ENCODE peak calls at places on chromosome 11, in seven cellular contexts. Y is PC-9, J is K562, Z is HCT116, N is GM23338, X is neural progenitor cell, U is fibroblast of lung. E is an unnamed sample.

GRCh38 chr11:92703431-92703830 is 266.0 kb upstream of the MTNR1B start:
- DNase-seq in Z (no peak), N (no peak), U (no peak), X (no peak), Y (no peak), J (no peak), E (no peak)

GRCh38 chr11:66287256-66288137 is 1.4 kb downstream of the YIF1A start:
- DNase-seq in J (no peak), Z (no peak), U (no peak), Y (no peak), X (no peak), N (no peak), E (no peak)

GRCh38 chr11:65588199-65589054 is 7.2 kb downstream of the KCNK7 start:
- DNase-seq in U (peak; percentile 52), J (peak; percentile 84), N (peak; percentile 88), Y (peak; percentile 44), Z (no peak), X (peak; percentile 76), E (peak; percentile 74)

GRCh38 chr11:88352139-88352538 is 14.6 kb upstream of the CTSC start:
- DNase-seq in N (no peak), Y (peak; percentile 39), U (peak; percentile 34), X (no peak), Z (no peak), J (no peak), E (peak; percentile 70)

GRCh38 chr11:8032122-8032521 is 45.0 kb downstream of the EIF3F start:
- DNase-seq in Z (no peak), X (no peak), U (no peak), N (no peak), J (no peak), Y (no peak), E (no peak)

GRCh38 chr11:13535819-13536218 is 40.0 kb upstream of the PTH start:
- DNase-seq in Z (peak; percentile 6), Y (no peak), J (peak; percentile 9), U (no peak), N (peak; percentile 77), X (peak; percentile 18), E (peak; percentile 16)

GRCh38 chr11:6418958-6419611 is at the start of gene APBB1:
- DNase-seq in J (peak; percentile 82), X (peak; percentile 89), U (peak; percentile 54), Y (no peak), N (peak; percentile 87), Z (no peak), E (peak; percentile 76)

GRCh38 chr11:61697093-61697492 is 16.9 kb downstream of the DAGLA start:
- DNase-seq in Y (peak; percentile 99), U (no peak), J (no peak), N (no peak), X (no peak), Z (no peak), E (no peak)

GRCh38 chr11:119684361-119685072 is 44.5 kb downstream of the NECTIN1 start:
- DNase-seq in Y (peak; percentile 60), J (peak; percentile 28), X (no peak), Z (no peak), N (no peak), U (peak; percentile 69), E (no peak)

GRCh38 chr11:119678351-119678750 is 50.6 kb downstream of the NECTIN1 start:
- DNase-seq in J (no peak), X (no peak), Z (no peak), U (no peak), N (no peak), Y (no peak), E (no peak)

GRCh38 chr11:119683783-119684182 is 45.2 kb downstream of the NECTIN1 start:
- DNase-seq in N (no peak), X (peak; percentile 33), Y (peak; percentile 54), Z (no peak), J (no peak), U (no peak), E (no peak)

GRCh38 chr11:119680899-119681370 is 48.1 kb downstream of the NECTIN1 start:
- DNase-seq in X (no peak), Y (peak; percentile 72), U (peak; percentile 28), N (no peak), J (no peak), Z (no peak), E (no peak)

DNA sequence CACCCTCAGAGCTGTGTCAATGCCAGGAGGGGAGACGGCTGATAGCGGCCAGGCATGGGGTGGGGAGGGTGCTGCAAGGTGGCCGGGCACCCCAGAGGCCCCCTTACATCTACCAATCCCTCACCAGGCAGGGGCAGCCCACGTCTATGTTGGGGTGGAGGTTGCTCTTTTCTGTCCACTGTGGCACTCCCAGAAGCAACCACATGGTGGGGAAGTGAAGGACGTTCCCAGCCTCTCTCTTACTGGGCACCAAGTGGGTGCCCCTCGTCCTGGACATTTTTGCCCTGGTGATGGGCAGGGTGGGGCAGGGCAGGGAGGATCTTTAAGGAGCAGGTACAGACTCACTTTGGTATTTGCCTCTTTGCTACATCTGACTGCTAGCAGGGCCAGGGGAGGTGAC is 47.5 kb downstream of the NECTIN1 start:
- DNase-seq in N (no peak), Y (no peak), J (no peak), X (no peak), U (no peak), Z (no peak), E (no peak)
- TF ChIP-seq CTCF in N (peak; percentile 24), Y (peak; percentile 42), J (no peak), X (peak; percentile 30), U (no peak), Z (no peak), E (peak; percentile 9)

DNA sequence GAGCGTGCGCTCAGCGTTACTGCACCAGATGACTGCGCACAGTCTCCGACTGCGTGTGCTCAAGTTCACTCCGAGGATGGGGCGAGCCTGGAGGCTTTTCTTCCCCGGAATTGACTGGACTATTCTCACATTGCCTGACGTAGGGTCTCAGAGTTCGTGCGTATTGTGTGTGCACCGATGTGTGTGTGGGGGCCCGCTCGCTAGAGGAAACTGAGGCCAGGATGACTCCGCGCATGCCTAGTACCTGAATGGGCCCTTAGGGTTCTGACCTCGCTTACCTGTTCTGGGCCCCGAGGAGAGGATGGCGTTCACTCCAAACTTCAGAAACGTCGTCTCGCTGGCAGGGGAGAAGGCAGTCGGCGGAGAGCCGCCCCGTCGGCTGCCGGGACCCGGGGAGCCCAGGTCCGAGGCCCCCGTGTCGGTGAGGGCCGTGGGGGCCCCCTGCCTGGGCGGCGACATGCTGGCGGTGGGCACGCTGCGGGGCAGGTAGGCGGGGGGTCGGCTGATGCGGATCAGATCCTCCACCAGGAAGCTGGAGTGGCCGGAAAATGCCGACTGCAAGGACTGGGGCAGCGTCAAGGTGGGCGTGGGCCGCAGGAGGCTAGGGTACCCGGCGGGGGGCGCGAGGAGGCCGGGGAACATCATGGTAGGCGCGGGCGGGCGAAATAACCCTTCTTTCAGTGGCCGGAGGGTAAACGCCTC is 444 bp downstream of the DBX1 start:
- DNase-seq in Y (no peak), U (no peak), X (peak; percentile 36), Z (no peak), J (no peak), N (peak; percentile 70), E (no peak)
- TF ChIP-seq EZH2 in Y (no peak), U (peak; percentile 84), X (no peak), Z (no peak), J (no peak), N (peak; percentile 55), E (no peak)

GRCh38 chr11:11401960-11402359 is 48.9 kb upstream of the CSNK2A3 start:
- DNase-seq in Z (no peak), N (no peak), Y (no peak), J (no peak), U (no peak), X (no peak), E (no peak)

GRCh38 chr11:11397043-11397415 is 44.0 kb upstream of the CSNK2A3 start:
- DNase-seq in X (peak; percentile 37), N (no peak), J (no peak), Y (no peak), Z (no peak), U (no peak), E (no peak)

GRCh38 chr11:11400121-11400520 is 47.1 kb upstream of the CSNK2A3 start:
- DNase-seq in N (no peak), Z (no peak), Y (no peak), X (no peak), U (no peak), J (no peak), E (no peak)

GRCh38 chr11:11403763-11404725 is 51.0 kb upstream of the CSNK2A3 start:
- DNase-seq in Z (no peak), N (peak; percentile 50), Y (no peak), U (peak; percentile 48), X (peak; percentile 38), J (no peak), E (peak; percentile 58)

DNA sequence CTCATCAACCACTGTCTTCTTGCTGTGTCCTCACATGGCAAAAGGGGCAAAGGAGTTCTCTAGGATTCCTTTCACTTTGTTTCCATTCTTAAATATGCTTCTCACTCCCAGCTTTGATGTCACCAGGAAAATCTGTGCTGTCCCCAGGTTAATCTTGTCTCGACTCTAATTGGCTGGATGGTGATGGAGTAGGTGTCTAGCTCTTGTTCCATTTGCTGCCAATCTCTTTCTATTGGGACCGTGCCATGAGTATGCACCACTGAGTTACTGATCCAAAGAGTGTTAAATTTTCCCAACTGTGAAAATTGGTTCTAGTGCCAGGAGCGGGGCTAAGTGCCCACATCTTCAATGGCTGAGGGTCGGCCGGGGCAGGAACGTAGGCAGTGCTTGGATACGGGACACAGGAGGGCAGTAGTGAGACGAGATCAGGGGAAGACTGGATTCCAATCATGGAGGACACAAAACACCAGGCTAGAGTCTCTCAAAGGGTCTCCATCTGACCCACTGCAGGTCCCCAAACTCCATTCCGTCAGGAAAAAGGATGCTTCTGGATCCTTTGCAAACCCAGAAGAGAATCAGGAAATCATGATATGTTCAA is 47.7 kb upstream of the CSNK2A3 start:
- DNase-seq in Y (no peak), U (no peak), J (peak; percentile 40), X (peak; percentile 52), N (peak; percentile 75), Z (peak; percentile 12), E (peak; percentile 23)
- TF ChIP-seq CTCF in Y (no peak), U (no peak), J (peak; percentile 52), X (peak; percentile 53), N (peak; percentile 65), Z (peak; percentile 38), E (peak; percentile 53)

GRCh38 chr11:119317592-119318239 is 786 bp upstream of the MCAM start:
- DNase-seq in J (no peak), N (no peak), Z (no peak), X (no peak), U (peak; percentile 27), Y (no peak), E (no peak)
- TF ChIP-seq EZH2 in J (no peak), N (no peak), Z (no peak), X (no peak), U (no peak), Y (no peak), E (no peak)

GRCh38 chr11:134100171-134100570 is 31.3 kb downstream of the JAM3 start:
- DNase-seq in X (no peak), N (no peak), U (no peak), J (no peak), Y (no peak), Z (no peak), E (no peak)

GRCh38 chr11:134101292-134101691 is 32.4 kb downstream of the JAM3 start:
- DNase-seq in Y (no peak), J (no peak), Z (no peak), U (peak; percentile 31), X (no peak), N (no peak), E (no peak)

GRCh38 chr11:134097146-134097545 is 28.3 kb downstream of the JAM3 start:
- DNase-seq in X (no peak), Z (no peak), J (no peak), Y (no peak), N (no peak), U (no peak), E (no peak)

GRCh38 chr11:134098566-134099184 is 29.8 kb downstream of the JAM3 start:
- DNase-seq in Y (no peak), J (no peak), Z (peak; percentile 27), U (no peak), N (peak; percentile 64), X (no peak), E (no peak)
- TF ChIP-seq CTCF in Y (peak; percentile 52), J (peak; percentile 28), Z (peak; percentile 50), U (no peak), N (peak; percentile 64), X (peak; percentile 34), E (peak; percentile 27)